ENCODE peak calls at places on chromosomes 11 and 22, in five cellular contexts. A is A549, P is A673, Y is brain microvascular endothelial cell, Q is K562. I is an unnamed sample.

GRCh38 chr11:120747801-120748484 is 236.4 kb downstream of the GRIK4 start:
- DNase-seq in A (no peak), P (peak), Y (no peak), Q (no peak), I (no peak)

GRCh38 chr11:66327171-66328035 is 8.8 kb downstream of the RIN1 start:
- DNase-seq in A (no peak), P (no peak), Y (peak), Q (peak), I (no peak)

GRCh38 chr11:114308689-114309089 is 12.5 kb downstream of the NNMT start:
- DNase-seq in A (no peak), P (no peak), Y (no peak), Q (no peak), I (no peak)

GRCh38 chr22:41826001-41826400 is 6.9 kb upstream of the SREBF2 start:
- DNase-seq in A (no peak), P (no peak), Y (no peak), Q (no peak), I (no peak)

GRCh38 chr11:126163074-126163700 is 48.3 kb downstream of the RPUSD4 start:
- DNase-seq in A (peak), P (no peak), Y (peak), Q (no peak), I (no peak)

GRCh38 chr11:57237204-57237681 is at the start of gene APLNR:
- DNase-seq in A (no peak), P (peak), Y (no peak), Q (peak), I (no peak)

GRCh38 chr11:35478411-35479139 is 46.8 kb downstream of the PAMR1 start:
- DNase-seq in A (no peak), P (peak), Y (no peak), Q (no peak), I (no peak)

GRCh38 chr11:26849009-26849408 is 127.1 kb upstream of the SLC5A12 start:
- DNase-seq in A (no peak), P (no peak), Y (no peak), Q (no peak), I (peak)

GRCh38 chr11:95682552-95682951 is 107.0 kb downstream of the FAM76B start:
- DNase-seq in A (no peak), P (no peak), Y (peak), Q (no peak), I (no peak)

GRCh38 chr11:88552377-88553029 is 215.0 kb upstream of the CTSC start:
- DNase-seq in A (peak), P (peak), Y (peak), Q (peak), I (peak)

GRCh38 chr22:49137216-49137840 is 690.3 kb downstream of the BRD1 start:
- DNase-seq in A (no peak), P (no peak), Y (no peak), Q (no peak), I (no peak)

GRCh38 chr11:128399186-128399585 is 188.2 kb downstream of the ETS1 start:
- DNase-seq in A (no peak), P (no peak), Y (peak), Q (no peak), I (no peak)

GRCh38 chr11:132082566-132082965 is 712.2 kb downstream of the NTM start:
- DNase-seq in A (no peak), P (no peak), Y (no peak), Q (no peak), I (no peak)

GRCh38 chr11:2796508-2797180 is 88.9 kb downstream of the CDKN1C start:
- DNase-seq in A (no peak), P (no peak), Y (no peak), Q (no peak), I (peak)

GRCh38 chr11:8315463-8315862 is 51.8 kb upstream of the LMO1 start:
- DNase-seq in A (no peak), P (no peak), Y (no peak), Q (no peak), I (no peak)

GRCh38 chr11:70263363-70263762 is 7.1 kb upstream of the PPFIA1 start:
- DNase-seq in A (no peak), P (no peak), Y (no peak), Q (no peak), I (no peak)

DNA sequence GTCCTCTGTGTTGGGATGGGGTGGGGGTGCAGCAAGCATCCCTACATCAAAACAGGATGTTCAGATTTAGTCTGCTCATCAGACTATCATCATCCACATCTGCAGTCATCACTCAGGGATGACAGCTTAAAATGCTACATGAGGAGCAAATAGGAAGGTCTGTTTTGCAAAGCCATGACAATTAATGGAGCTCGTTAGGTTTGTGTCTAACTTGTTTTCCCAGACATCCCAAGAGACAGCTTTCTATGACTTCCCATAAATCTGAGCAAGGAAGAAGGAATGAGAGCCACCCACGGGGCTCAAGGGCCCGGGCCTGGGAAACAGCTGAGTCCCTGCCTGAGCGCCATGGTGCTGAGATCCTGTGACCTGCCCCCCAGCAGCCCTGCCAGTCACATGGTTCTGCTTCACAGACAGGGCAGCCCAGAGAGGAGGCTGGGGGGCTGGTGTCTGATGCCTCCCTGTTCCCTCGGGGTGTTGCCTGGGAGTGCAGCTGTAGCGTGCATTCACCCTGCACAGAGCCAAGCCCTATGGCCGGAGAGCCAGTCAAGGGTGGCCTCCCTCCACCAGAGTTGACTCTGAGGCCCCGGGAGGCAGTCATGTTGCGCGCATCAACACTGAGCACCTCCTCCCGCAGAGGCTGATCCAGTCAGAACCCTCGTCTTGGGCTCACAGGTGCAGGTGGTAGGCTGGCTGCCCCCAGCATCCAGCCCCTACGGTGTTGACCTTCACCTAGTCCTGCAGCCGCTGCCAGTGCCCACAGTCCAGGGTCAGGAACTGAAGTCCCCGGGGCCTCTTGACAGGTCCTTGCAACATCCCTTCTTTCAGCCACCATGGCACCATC is 12.1 kb downstream of the DERL3 start:
- DNase-seq in A (no peak), P (no peak), Y (peak), Q (no peak), I (peak)
- H3K27ac ChIP-seq in A (peak), P (no peak), Y (peak), Q (no peak), I (no peak)

DNA sequence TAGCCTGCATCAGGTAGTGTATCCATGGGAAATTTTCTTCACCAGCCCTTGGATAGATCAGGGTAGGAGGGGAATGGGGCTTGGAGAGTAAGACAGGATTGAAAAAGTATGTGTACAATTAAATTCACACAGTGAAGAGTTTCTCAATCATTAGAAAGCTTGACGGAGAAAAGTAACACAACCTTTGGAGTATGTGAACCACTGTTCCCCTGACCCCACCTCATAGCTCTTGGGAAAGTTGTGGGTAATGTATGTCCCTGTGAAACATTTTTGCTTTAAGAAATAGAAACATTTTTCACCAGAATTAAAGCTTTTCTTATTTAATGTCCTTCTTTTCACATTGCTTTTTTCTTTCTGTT is 297 bp upstream of the CASP1 start:
- DNase-seq in A (no peak), P (no peak), Y (peak), Q (no peak), I (no peak)
- H3K4me3 ChIP-seq in A (no peak), P (peak), Y (no peak), Q (no peak), I (peak)

DNA sequence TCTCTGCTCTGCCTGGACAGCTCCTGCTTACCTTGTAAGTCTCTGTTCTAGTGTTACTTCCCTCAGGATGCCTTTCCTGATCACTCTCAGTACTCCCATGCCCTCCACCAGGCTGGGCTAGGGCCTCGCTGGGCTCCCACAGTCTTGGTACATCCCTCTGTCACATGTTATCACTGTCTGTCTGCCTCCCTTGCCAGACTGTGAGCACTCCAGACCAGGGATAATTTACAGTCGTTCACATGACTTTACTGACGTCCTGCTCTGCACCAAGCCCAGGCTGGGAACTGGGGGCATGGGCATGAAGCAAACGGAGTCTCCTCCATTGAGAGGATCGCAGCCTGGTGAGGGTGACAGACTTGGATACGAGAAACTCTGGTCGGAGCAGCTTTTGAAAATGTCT is 12.4 kb downstream of the USP35 start:
- DNase-seq in A (no peak), P (no peak), Y (no peak), Q (no peak), I (peak)
- TF ChIP-seq CTCF in A (no peak), P (no peak), Y (no peak), Q (no peak), I (no peak)

GRCh38 chr22:40651563-40652501 is 15.3 kb upstream of the MRTFA start:
- DNase-seq in A (peak), P (peak), Y (peak), Q (peak), I (peak)

GRCh38 chr22:40651057-40651456 is 14.5 kb upstream of the MRTFA start:
- DNase-seq in A (no peak), P (no peak), Y (no peak), Q (no peak), I (no peak)

GRCh38 chr22:40653361-40653760 is 16.8 kb upstream of the MRTFA start:
- DNase-seq in A (no peak), P (no peak), Y (no peak), Q (no peak), I (no peak)

DNA sequence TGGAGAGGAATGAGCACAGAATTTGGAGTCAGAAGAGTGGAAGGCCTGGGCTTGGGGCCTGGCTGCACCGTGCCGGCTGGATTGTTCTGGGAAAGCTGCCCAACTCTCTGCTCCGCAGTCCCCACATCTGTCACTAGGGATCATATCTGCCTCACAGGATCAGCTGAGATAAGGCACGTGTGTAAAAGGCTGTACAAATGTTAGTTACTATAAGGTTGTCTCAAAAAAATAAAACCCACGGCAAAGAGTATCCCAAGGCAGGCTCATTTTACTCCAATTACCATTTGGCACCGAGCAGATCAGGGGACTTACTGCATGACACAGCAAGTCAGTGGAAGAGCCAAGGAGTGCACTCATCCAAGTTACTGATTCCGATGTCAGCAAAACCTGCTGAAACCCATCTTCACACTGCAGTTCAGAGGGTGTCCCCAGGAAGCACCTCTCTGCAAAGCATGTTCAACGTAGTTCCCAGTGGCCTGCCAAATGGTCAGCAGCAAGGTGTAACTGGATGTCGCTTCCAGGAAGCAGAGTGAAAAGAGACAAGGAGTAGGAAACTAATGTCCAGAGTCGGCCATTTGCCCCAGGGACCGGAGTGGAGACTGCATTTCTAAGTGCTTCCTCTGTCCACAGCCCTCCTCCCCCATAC is 18.1 kb upstream of the MRTFA start:
- DNase-seq in A (peak), P (peak), Y (peak), Q (peak), I (no peak)
- H3K27ac ChIP-seq in A (peak), P (peak), Y (no peak), Q (peak), I (peak)